ENCODE peak calls at places on chromosome 15, in six cellular contexts. J is DND-41, D is Caco-2, N is OCI-LY7, I is neural progenitor cell, Q is BE2C. O is an unnamed sample.

GRCh38 chr15:51874751-51875644 is 45.5 kb downstream of the TMOD3 start:
- DNase-seq in D (peak; percentile 51), J (no peak), I (no peak), Q (peak; percentile 27), N (no peak), O (peak; percentile 29)

GRCh38 chr15:25989327-25989726 is 126.2 kb upstream of the ATP10A start:
- DNase-seq in I (no peak), Q (peak; percentile 6), N (no peak), J (no peak), D (no peak), O (no peak)

GRCh38 chr15:60070838-60071493 is 66.9 kb downstream of the FOXB1 start:
- DNase-seq in I (no peak), N (no peak), Q (no peak), D (no peak), J (no peak), O (no peak)

GRCh38 chr15:52232327-52232726 is 41.1 kb upstream of the GNB5 start:
- DNase-seq in Q (no peak), J (no peak), N (peak; percentile 82), I (no peak), D (no peak), O (no peak)

GRCh38 chr15:25185156-25185710 is 230.4 kb downstream of the SNRPN start:
- DNase-seq in N (no peak), Q (no peak), D (peak; percentile 21), I (no peak), J (no peak), O (no peak)

GRCh38 chr15:77038312-77039216 is 32.3 kb downstream of the TSPAN3 start:
- DNase-seq in Q (no peak), N (no peak), J (no peak), D (no peak), I (no peak), O (no peak)

GRCh38 chr15:56918907-56919707 is 663 bp downstream of the TCF12 start:
- DNase-seq in I (peak; percentile 87), D (peak; percentile 61), J (peak; percentile 51), Q (peak; percentile 74), N (peak; percentile 78), O (peak; percentile 51)

GRCh38 chr15:38624248-38625214 is 59.9 kb upstream of the RASGRP1 start:
- DNase-seq in Q (no peak), N (no peak), I (no peak), D (no peak), J (no peak), O (no peak)

GRCh38 chr15:74799843-74800558 is 12.6 kb upstream of the LMAN1L start:
- DNase-seq in N (peak; percentile 77), Q (peak; percentile 72), I (peak; percentile 68), D (peak; percentile 61), J (peak; percentile 73), O (peak; percentile 47)

GRCh38 chr15:52252781-52253180 is 42.8 kb downstream of the MYO5C start:
- DNase-seq in J (no peak), N (no peak), D (no peak), Q (no peak), I (no peak), O (no peak)

GRCh38 chr15:101494251-101494796 is 4.8 kb upstream of the PCSK6 start:
- DNase-seq in Q (no peak), N (no peak), D (no peak), I (no peak), J (no peak), O (no peak)

GRCh38 chr15:80730395-80730794 is 35.3 kb downstream of the ABHD17C start:
- DNase-seq in Q (no peak), D (no peak), J (no peak), I (no peak), N (no peak), O (no peak)

GRCh38 chr15:98952381-98952803 is 55.2 kb downstream of the PGPEP1L start:
- DNase-seq in Q (no peak), N (peak; percentile 5), J (peak; percentile 88), D (no peak), I (no peak), O (no peak)

GRCh38 chr15:71501344-71502128 is 308.8 kb upstream of the NR2E3 start:
- DNase-seq in I (no peak), J (no peak), D (no peak), N (no peak), Q (no peak), O (no peak)

GRCh38 chr15:70062321-70062956 is 35.3 kb downstream of the TLE3 start:
- DNase-seq in N (no peak), Q (peak; percentile 91), D (peak; percentile 14), I (peak; percentile 48), J (no peak), O (peak; percentile 78)

GRCh38 chr15:78909791-78910228 is 35.0 kb downstream of the CTSH start:
- DNase-seq in J (peak; percentile 27), Q (peak; percentile 75), N (peak; percentile 66), D (no peak), I (peak; percentile 81), O (no peak)

GRCh38 chr15:25852027-25852426 is 11.1 kb downstream of the ATP10A start:
- DNase-seq in J (no peak), I (no peak), D (no peak), N (no peak), Q (no peak), O (no peak)

GRCh38 chr15:88918738-88919137 is 5.6 kb upstream of the MFGE8 start:
- DNase-seq in Q (no peak), D (no peak), N (no peak), I (no peak), J (no peak), O (peak; percentile 78)

GRCh38 chr15:88624156-88624970 is 3.2 kb downstream of the AEN start:
- DNase-seq in I (peak; percentile 49), N (peak; percentile 85), J (peak; percentile 34), Q (no peak), D (no peak), O (peak; percentile 46)

GRCh38 chr15:42102646-42103235 is 8.4 kb upstream of the PLA2G4D start:
- DNase-seq in N (no peak), D (no peak), Q (no peak), I (no peak), J (no peak), O (no peak)

GRCh38 chr15:74383695-74384565 is 16.5 kb upstream of the CYP11A1 start:
- DNase-seq in D (no peak), J (peak; percentile 41), Q (no peak), N (peak; percentile 68), I (no peak), O (no peak)

GRCh38 chr15:37046876-37047614 is 53.3 kb downstream of the MEIS2 start:
- DNase-seq in I (peak; percentile 65), Q (no peak), N (no peak), J (no peak), D (no peak), O (no peak)

GRCh38 chr15:97755726-97756125 is 204.8 kb upstream of the ARRDC4 start:
- DNase-seq in N (no peak), J (no peak), I (no peak), D (no peak), Q (no peak), O (no peak)

GRCh38 chr15:79018960-79019359 is 71.6 kb downstream of the RASGRF1 start:
- DNase-seq in Q (no peak), J (no peak), D (no peak), N (no peak), I (no peak), O (no peak)

DNA sequence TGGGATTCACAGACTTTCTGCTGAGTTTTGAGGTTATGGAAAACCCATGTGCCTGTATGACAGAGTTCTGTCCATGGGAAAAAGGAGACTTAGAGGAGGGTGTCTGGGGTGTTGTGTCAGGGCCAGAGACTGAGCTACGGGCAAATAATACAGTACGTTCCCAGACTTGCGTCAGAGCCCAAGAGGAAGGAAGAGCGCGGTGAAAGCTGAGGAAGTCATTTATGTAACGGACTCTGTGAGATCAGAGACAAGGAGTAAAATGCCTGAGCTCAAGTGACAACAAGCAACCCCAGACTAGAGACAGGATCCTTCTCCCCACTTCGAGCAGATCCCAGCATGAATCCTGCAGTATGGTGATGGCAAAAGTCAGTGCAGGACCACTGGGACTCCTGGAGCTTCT is 368.6 kb upstream of the MCTP2 start:
- DNase-seq in N (no peak), D (no peak), Q (no peak), I (no peak), J (peak; percentile 77), O (no peak)
- H3K4me1 ChIP-seq in N (no peaks in the 10 kb centered on the region), D (peaks cover 5% of the 10 kb centered on the region), Q (peaks cover 14% of the 10 kb centered on the region), I (no peaks in the 10 kb centered on the region), J (peaks cover 62% of the 10 kb centered on the region), O (no peaks in the 10 kb centered on the region)

DNA sequence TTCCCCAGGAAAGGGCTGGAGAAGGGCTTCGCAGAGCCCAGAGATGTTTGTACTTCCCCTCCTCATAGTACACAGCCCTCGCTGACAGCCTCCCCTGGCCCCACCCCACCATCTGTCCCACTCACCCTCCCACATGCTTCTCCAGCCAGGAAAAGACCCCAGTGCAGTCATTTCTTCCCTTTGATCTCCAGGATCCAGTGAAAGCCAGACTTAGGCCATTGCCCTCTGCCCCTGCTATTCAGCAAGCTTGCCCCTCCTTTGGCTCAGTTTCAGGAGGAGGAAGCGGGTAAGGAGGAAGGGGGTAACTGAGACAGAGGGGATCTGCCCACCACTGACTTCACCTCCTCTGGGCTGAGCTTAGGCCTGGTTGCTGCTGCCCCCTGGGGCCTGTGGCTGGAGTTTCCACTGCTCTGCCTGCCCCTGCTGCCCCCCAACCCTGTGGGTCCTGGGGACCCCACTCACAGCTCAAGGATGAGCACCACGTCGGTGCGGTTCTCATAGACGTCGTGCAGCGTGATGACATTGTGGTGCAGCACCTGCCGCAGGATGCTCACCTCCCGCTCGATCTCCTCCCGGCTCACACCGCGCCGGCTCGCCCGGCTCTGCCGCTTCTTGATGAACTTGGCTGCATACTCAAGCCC is 63.1 kb downstream of the DAPK2 start:
- DNase-seq in D (no peak), N (peak; percentile 34), J (no peak), I (peak; percentile 44), Q (no peak), O (no peak)
- TF ChIP-seq CTCF in D (no peak), N (peak; percentile 46), J (no peak), I (peak; percentile 35), Q (peak; percentile 21), O (no peak)

GRCh38 chr15:64024172-64025050 is 21.9 kb downstream of the DAPK2 start:
- DNase-seq in N (peak; percentile 11), D (no peak), I (no peak), Q (no peak), J (no peak), O (no peak)
- H3K4me1 ChIP-seq in N (no peaks in the 10 kb centered on the region), D (no peaks in the 10 kb centered on the region), I (peaks cover 18% of the 10 kb centered on the region), Q (no peaks in the 10 kb centered on the region), J (no peaks in the 10 kb centered on the region), O (no peaks in the 10 kb centered on the region)

GRCh38 chr15:23854535-23855252 is 167.6 kb upstream of the NDN start:
- DNase-seq in I (peak; percentile 40), N (no peak), D (no peak), J (peak; percentile 32), Q (no peak), O (no peak)

GRCh38 chr15:23853291-23853690 is 166.2 kb upstream of the NDN start:
- DNase-seq in I (no peak), J (no peak), N (no peak), D (no peak), Q (no peak), O (no peak)

GRCh38 chr15:23855260-23855659 is 168.2 kb upstream of the NDN start:
- DNase-seq in J (no peak), Q (no peak), D (no peak), I (no peak), N (no peak), O (no peak)

GRCh38 chr15:23857028-23857641 is 170.0 kb upstream of the NDN start:
- DNase-seq in J (peak; percentile 34), I (peak; percentile 78), Q (peak; percentile 53), N (no peak), D (peak; percentile 58), O (peak; percentile 47)

DNA sequence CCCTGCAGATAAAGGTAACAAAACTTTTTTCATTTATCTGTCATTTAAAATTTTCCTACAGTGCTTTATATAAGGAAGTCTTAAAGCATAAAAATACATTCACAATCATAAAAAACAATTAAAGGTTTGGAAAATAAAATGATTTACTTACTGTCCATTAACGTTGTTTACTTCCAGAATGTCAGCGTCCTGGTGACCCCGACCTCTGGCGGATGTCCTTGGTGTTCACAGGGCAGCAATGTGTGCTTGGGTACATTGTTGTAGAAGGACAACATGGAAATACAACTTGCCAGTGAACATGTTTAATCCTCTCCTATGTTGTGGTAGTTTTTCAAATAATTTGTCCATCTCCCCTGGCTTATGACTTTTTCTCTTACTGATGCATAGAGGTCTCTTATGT is 168.8 kb upstream of the NDN start:
- DNase-seq in N (no peak), D (no peak), Q (no peak), J (no peak), I (no peak), O (no peak)
- TF ChIP-seq CTCF in N (no peak), D (no peak), Q (no peak), J (no peak), I (no peak), O (no peak)

O was measured in uterus.